ENCODE peak calls at places on chromosomes 7 and 10, in seven cellular contexts. One of them, this sample, is unnamed.

GRCh38 chr7:2959343-2959680 is 84.4 kb downstream of the CARD11 start:
- DNase-seq in mucosa of descending colon: no peak
- DNase-seq in B cell: no peak
- DNase-seq in sigmoid colon: peak; percentile 46
- DNase-seq in fibroblast of pulmonary artery: no peak
- DNase-seq in tibial nerve: no peak
- DNase-seq in bronchial epithelial cell: no peak
- DNase-seq in this sample: no peak

GRCh38 chr7:139811106-139811505 is 18.0 kb upstream of the TBXAS1 start:
- DNase-seq in mucosa of descending colon: no peak
- DNase-seq in B cell: no peak
- DNase-seq in sigmoid colon: no peak
- DNase-seq in fibroblast of pulmonary artery: no peak
- DNase-seq in tibial nerve: no peak
- DNase-seq in bronchial epithelial cell: no peak
- DNase-seq in this sample: no peak

GRCh38 chr7:957418-958220 is 3.1 kb upstream of the ADAP1 start:
- DNase-seq in mucosa of descending colon: peak; percentile 44
- DNase-seq in B cell: no peak
- DNase-seq in sigmoid colon: peak; percentile 80
- DNase-seq in fibroblast of pulmonary artery: no peak
- DNase-seq in tibial nerve: peak; percentile 36
- DNase-seq in bronchial epithelial cell: no peak
- DNase-seq in this sample: no peak

GRCh38 chr10:34587002-34587740 is 227.9 kb downstream of the PARD3 start:
- DNase-seq in mucosa of descending colon: no peak
- DNase-seq in B cell: no peak
- DNase-seq in sigmoid colon: no peak
- DNase-seq in fibroblast of pulmonary artery: no peak
- DNase-seq in tibial nerve: no peak
- DNase-seq in bronchial epithelial cell: peak; percentile 12
- DNase-seq in this sample: no peak

GRCh38 chr7:159064816-159065130 is 79.9 kb downstream of the VIPR2 start:
- DNase-seq in mucosa of descending colon: no peak
- DNase-seq in B cell: no peak
- DNase-seq in sigmoid colon: no peak
- DNase-seq in fibroblast of pulmonary artery: no peak
- DNase-seq in tibial nerve: no peak
- DNase-seq in bronchial epithelial cell: no peak
- DNase-seq in this sample: no peak

GRCh38 chr10:113854757-113855626 is 531 bp downstream of the NHLRC2 start:
- DNase-seq in mucosa of descending colon: peak; percentile 69
- DNase-seq in B cell: peak; percentile 75
- DNase-seq in sigmoid colon: peak; percentile 79
- DNase-seq in fibroblast of pulmonary artery: peak; percentile 54
- DNase-seq in tibial nerve: peak; percentile 39
- DNase-seq in bronchial epithelial cell: peak; percentile 15
- DNase-seq in this sample: peak; percentile 65

GRCh38 chr7:55157347-55158105 is 138.7 kb downstream of the EGFR start:
- DNase-seq in mucosa of descending colon: no peak
- DNase-seq in B cell: no peak
- DNase-seq in sigmoid colon: no peak
- DNase-seq in fibroblast of pulmonary artery: no peak
- DNase-seq in tibial nerve: no peak
- DNase-seq in bronchial epithelial cell: no peak
- DNase-seq in this sample: no peak

GRCh38 chr7:55054758-55055157 is 35.9 kb downstream of the EGFR start:
- DNase-seq in mucosa of descending colon: no peak
- DNase-seq in B cell: no peak
- DNase-seq in sigmoid colon: no peak
- DNase-seq in fibroblast of pulmonary artery: no peak
- DNase-seq in tibial nerve: no peak
- DNase-seq in bronchial epithelial cell: no peak
- DNase-seq in this sample: no peak

GRCh38 chr10:1629326-1630036 is 107.8 kb downstream of the ADARB2 start:
- DNase-seq in mucosa of descending colon: no peak
- DNase-seq in B cell: no peak
- DNase-seq in sigmoid colon: peak; percentile 50
- DNase-seq in fibroblast of pulmonary artery: no peak
- DNase-seq in tibial nerve: no peak
- DNase-seq in bronchial epithelial cell: no peak
- DNase-seq in this sample: no peak

GRCh38 chr7:46468753-46469356 is 547.8 kb upstream of the IGFBP3 start:
- DNase-seq in mucosa of descending colon: no peak
- DNase-seq in B cell: no peak
- DNase-seq in sigmoid colon: no peak
- DNase-seq in fibroblast of pulmonary artery: peak; percentile 42
- DNase-seq in tibial nerve: no peak
- DNase-seq in bronchial epithelial cell: no peak
- DNase-seq in this sample: no peak

GRCh38 chr10:84846646-84847045 is 518.3 kb downstream of the CCSER2 start:
- DNase-seq in mucosa of descending colon: no peak
- DNase-seq in B cell: no peak
- DNase-seq in sigmoid colon: no peak
- DNase-seq in fibroblast of pulmonary artery: no peak
- DNase-seq in tibial nerve: no peak
- DNase-seq in bronchial epithelial cell: no peak
- DNase-seq in this sample: no peak

GRCh38 chr7:124992881-124993562 is 63.4 kb upstream of the POT1 start:
- DNase-seq in mucosa of descending colon: no peak
- DNase-seq in B cell: no peak
- DNase-seq in sigmoid colon: no peak
- DNase-seq in fibroblast of pulmonary artery: peak; percentile 93
- DNase-seq in tibial nerve: no peak
- DNase-seq in bronchial epithelial cell: peak; percentile 88
- DNase-seq in this sample: no peak

GRCh38 chr7:94623820-94624219 is 32.1 kb downstream of the SGCE start:
- DNase-seq in mucosa of descending colon: no peak
- DNase-seq in B cell: no peak
- DNase-seq in sigmoid colon: no peak
- DNase-seq in fibroblast of pulmonary artery: no peak
- DNase-seq in tibial nerve: no peak
- DNase-seq in bronchial epithelial cell: no peak
- DNase-seq in this sample: no peak

DNA sequence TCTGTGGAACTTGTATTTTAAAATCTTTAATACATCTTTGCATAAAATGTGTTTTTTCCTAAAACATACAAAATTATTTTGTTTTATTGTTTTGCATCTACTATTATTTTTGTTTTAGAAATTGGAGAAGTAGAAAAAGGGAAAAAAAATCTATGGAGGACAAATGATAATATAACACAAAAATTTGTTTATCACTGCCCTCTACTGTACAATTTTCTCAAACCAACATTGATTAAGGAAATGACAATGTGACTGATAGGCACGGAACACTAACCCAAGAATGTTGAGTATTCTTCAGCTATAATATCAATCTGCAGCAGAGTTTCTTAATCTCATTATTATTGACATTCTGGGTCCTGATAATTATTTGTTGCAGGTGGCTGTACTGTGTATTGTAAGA is 9.5 kb upstream of the ING3 start:
- DNase-seq in mucosa of descending colon: no peak
- DNase-seq in B cell: no peak
- DNase-seq in sigmoid colon: no peak
- DNase-seq in fibroblast of pulmonary artery: peak; percentile 31
- DNase-seq in tibial nerve: no peak
- DNase-seq in bronchial epithelial cell: peak; percentile 35
- DNase-seq in this sample: no peak
- TF ChIP-seq CTCF in mucosa of descending colon: no peak
- TF ChIP-seq CTCF in B cell: peak; percentile 36
- TF ChIP-seq CTCF in sigmoid colon: peak; percentile 17
- TF ChIP-seq CTCF in fibroblast of pulmonary artery: peak; percentile 21
- TF ChIP-seq CTCF in tibial nerve: no peak
- TF ChIP-seq CTCF in bronchial epithelial cell: no peak
- TF ChIP-seq CTCF in this sample: peak; percentile 47

DNA sequence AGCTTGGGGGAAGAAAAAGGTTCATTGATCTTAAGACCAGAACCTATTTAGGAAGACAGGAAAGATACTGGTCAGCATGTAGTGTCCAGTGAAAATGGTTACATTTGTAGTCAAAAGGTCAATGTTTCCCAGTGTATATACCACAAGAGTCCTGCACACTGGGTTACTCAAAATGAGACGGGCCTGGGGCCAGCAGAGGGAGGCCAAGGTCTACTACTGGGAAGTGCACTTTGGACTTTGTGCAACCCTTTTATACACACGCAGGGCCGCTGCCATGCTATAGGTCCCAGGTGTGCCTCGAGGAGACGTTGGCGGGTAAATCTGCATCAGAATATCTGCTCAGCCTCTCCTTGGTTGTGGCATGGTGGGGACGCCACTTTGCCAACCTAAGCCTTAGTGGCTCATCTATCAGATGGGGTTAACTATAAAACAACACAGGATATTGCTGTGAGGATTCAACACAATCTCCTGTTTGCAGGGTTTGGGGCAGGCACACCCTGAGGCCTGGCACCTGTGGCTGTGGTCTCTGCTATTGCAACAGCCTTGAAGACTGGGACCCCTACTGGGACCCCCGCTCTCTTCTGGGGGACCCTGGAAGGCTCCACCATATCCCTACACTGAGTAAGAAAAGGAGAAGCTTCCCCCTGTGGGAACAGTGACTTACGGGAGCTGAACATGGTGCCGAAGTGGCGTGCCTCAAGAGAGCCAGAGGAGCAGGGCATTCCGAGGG is 19.7 kb downstream of the CLRN3 start:
- DNase-seq in mucosa of descending colon: peak; percentile 85
- DNase-seq in B cell: no peak
- DNase-seq in sigmoid colon: no peak
- DNase-seq in fibroblast of pulmonary artery: peak; percentile 11
- DNase-seq in tibial nerve: no peak
- DNase-seq in bronchial epithelial cell: no peak
- DNase-seq in this sample: no peak
- TF ChIP-seq CTCF in mucosa of descending colon: peak; percentile 26
- TF ChIP-seq CTCF in B cell: no peak
- TF ChIP-seq CTCF in sigmoid colon: no peak
- TF ChIP-seq CTCF in fibroblast of pulmonary artery: peak; percentile 10
- TF ChIP-seq CTCF in tibial nerve: no peak
- TF ChIP-seq CTCF in bronchial epithelial cell: no peak
- TF ChIP-seq CTCF in this sample: no peak

GRCh38 chr7:128265906-128266300 is 24.8 kb downstream of the LEP start:
- DNase-seq in mucosa of descending colon: no peak
- DNase-seq in B cell: no peak
- DNase-seq in sigmoid colon: no peak
- DNase-seq in fibroblast of pulmonary artery: no peak
- DNase-seq in tibial nerve: no peak
- DNase-seq in bronchial epithelial cell: no peak
- DNase-seq in this sample: no peak

GRCh38 chr7:128265156-128265905 is 24.3 kb downstream of the LEP start:
- DNase-seq in mucosa of descending colon: no peak
- DNase-seq in B cell: no peak
- DNase-seq in sigmoid colon: no peak
- DNase-seq in fibroblast of pulmonary artery: no peak
- DNase-seq in tibial nerve: no peak
- DNase-seq in bronchial epithelial cell: no peak
- DNase-seq in this sample: no peak

GRCh38 chr7:128266529-128266890 is 25.4 kb downstream of the LEP start:
- DNase-seq in mucosa of descending colon: no peak
- DNase-seq in B cell: no peak
- DNase-seq in sigmoid colon: no peak
- DNase-seq in fibroblast of pulmonary artery: no peak
- DNase-seq in tibial nerve: no peak
- DNase-seq in bronchial epithelial cell: no peak
- DNase-seq in this sample: no peak

GRCh38 chr7:128268233-128268632 is 27.2 kb downstream of the LEP start:
- DNase-seq in mucosa of descending colon: no peak
- DNase-seq in B cell: no peak
- DNase-seq in sigmoid colon: no peak
- DNase-seq in fibroblast of pulmonary artery: no peak
- DNase-seq in tibial nerve: no peak
- DNase-seq in bronchial epithelial cell: no peak
- DNase-seq in this sample: no peak

DNA sequence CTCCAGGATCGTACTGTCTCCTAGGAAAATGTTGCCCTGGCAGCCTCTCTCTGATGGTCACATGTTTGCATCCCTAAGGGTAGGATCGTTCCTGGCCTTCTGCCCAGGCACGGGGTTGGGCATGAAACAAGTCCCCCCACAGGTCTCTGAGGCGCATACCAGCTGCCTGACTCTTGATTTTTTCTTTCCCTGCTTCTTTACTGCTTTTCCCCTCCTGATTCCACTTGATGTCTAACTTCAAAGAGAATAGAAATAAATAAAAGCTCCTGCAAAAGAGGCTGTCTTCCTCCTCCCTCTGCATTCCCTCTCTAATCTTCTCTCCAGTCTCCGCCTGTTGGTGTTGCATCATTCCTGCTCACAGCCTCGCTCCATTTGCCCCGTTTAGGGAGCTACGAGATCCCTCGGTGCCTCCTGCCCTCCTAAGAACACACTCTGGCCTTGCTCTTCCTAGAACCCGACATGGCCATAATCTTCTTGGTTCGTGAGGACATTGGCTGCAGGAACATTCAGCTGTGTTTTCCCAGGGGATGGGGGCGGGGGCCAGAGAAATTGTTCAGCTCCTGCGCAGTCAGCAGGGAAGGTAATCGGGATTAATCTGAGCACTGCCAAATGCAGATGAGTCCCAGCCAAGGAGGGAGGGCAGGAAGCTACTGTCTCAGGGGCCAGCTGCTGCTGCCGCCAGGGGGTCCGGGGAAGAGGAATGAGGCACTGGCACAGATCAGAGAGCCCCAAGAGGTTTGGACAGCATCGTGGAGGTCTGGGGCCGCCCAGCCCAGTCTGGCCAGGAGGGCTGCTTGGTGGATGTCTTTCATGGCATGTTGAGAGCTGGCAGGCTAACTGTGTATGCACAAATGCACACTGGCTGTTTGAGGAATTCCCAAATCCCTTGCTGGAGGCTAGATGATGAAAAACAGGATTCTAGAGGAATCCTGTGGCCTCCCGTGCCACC is 26.1 kb downstream of the LEP start:
- DNase-seq in mucosa of descending colon: no peak
- DNase-seq in B cell: no peak
- DNase-seq in sigmoid colon: peak; percentile 86
- DNase-seq in fibroblast of pulmonary artery: peak; percentile 66
- DNase-seq in tibial nerve: peak; percentile 22
- DNase-seq in bronchial epithelial cell: peak; percentile 83
- DNase-seq in this sample: no peak
- TF ChIP-seq CTCF in mucosa of descending colon: no peak
- TF ChIP-seq CTCF in B cell: no peak
- TF ChIP-seq CTCF in sigmoid colon: no peak
- TF ChIP-seq CTCF in fibroblast of pulmonary artery: no peak
- TF ChIP-seq CTCF in tibial nerve: no peak
- TF ChIP-seq CTCF in bronchial epithelial cell: no peak
- TF ChIP-seq CTCF in this sample: no peak

GRCh38 chr10:57988964-57989363 is 278.7 kb downstream of the IPMK start:
- DNase-seq in mucosa of descending colon: no peak
- DNase-seq in B cell: no peak
- DNase-seq in sigmoid colon: no peak
- DNase-seq in fibroblast of pulmonary artery: no peak
- DNase-seq in tibial nerve: no peak
- DNase-seq in bronchial epithelial cell: no peak
- DNase-seq in this sample: no peak

GRCh38 chr10:57992321-57993077 is 275.2 kb downstream of the IPMK start:
- DNase-seq in mucosa of descending colon: no peak
- DNase-seq in B cell: no peak
- DNase-seq in sigmoid colon: no peak
- DNase-seq in fibroblast of pulmonary artery: peak; percentile 22
- DNase-seq in tibial nerve: no peak
- DNase-seq in bronchial epithelial cell: peak; percentile 93
- DNase-seq in this sample: no peak

GRCh38 chr10:57996536-57996935 is 271.2 kb downstream of the IPMK start:
- DNase-seq in mucosa of descending colon: no peak
- DNase-seq in B cell: no peak
- DNase-seq in sigmoid colon: no peak
- DNase-seq in fibroblast of pulmonary artery: no peak
- DNase-seq in tibial nerve: no peak
- DNase-seq in bronchial epithelial cell: no peak
- DNase-seq in this sample: no peak

GRCh38 chr10:57993302-57993701 is 274.4 kb downstream of the IPMK start:
- DNase-seq in mucosa of descending colon: no peak
- DNase-seq in B cell: no peak
- DNase-seq in sigmoid colon: no peak
- DNase-seq in fibroblast of pulmonary artery: no peak
- DNase-seq in tibial nerve: no peak
- DNase-seq in bronchial epithelial cell: no peak
- DNase-seq in this sample: no peak
- TF ChIP-seq CTCF in mucosa of descending colon: no peak
- TF ChIP-seq CTCF in B cell: no peak
- TF ChIP-seq CTCF in sigmoid colon: no peak
- TF ChIP-seq CTCF in fibroblast of pulmonary artery: no peak
- TF ChIP-seq CTCF in tibial nerve: no peak
- TF ChIP-seq CTCF in bronchial epithelial cell: no peak
- TF ChIP-seq CTCF in this sample: no peak

This sample was measured in GM13977.